ENCODE peak calls at places on chromosomes 16 and 17, in five cellular contexts. T is upper lobe of left lung, C is right lobe of liver, V is esophagus squamous epithelium, A is vagina. B is an unnamed sample.

GRCh38 chr17:80758793-80759673 is 214.4 kb downstream of the RPTOR start:
- DNase-seq in T (no peak), C (no peak), V (no peak), A (no peak), B (peak)

GRCh38 chr17:38464723-38465419 is 36.6 kb downstream of the ARHGAP23 start:
- DNase-seq in T (peak), C (peak), V (no peak), A (peak), B (peak)

GRCh38 chr16:66964049-66964448 is 3.0 kb downstream of the CES3 start:
- DNase-seq in T (no peak), C (peak), V (no peak), A (no peak), B (no peak)

GRCh38 chr17:48486557-48486956 is 44.3 kb downstream of the HOXB1 start:
- DNase-seq in T (no peak), C (no peak), V (no peak), A (no peak), B (no peak)

GRCh38 chr16:13856398-13856797 is 63.6 kb upstream of the ERCC4 start:
- DNase-seq in T (no peak), C (no peak), V (no peak), A (no peak), B (no peak)

GRCh38 chr16:21179126-21179982 is 20.9 kb downstream of the LDAF1 start:
- DNase-seq in T (no peak), C (no peak), V (no peak), A (no peak), B (no peak)

GRCh38 chr17:74192950-74193781 is 10.3 kb upstream of the RPL38 start:
- DNase-seq in T (peak), C (peak), V (no peak), A (no peak), B (no peak)

GRCh38 chr17:78779848-78780247 is 2.2 kb downstream of the CYTH1 start:
- DNase-seq in T (peak), C (peak), V (no peak), A (no peak), B (peak)

GRCh38 chr16:88924834-88925539 is 52.0 kb downstream of the CBFA2T3 start:
- DNase-seq in T (peak), C (no peak), V (no peak), A (no peak), B (no peak)

GRCh38 chr17:19378416-19379293 is at the start of gene MAPK7:
- DNase-seq in T (no peak), C (peak), V (no peak), A (no peak), B (no peak)

GRCh38 chr17:49130891-49131290 is 1.7 kb upstream of the B4GALNT2 start:
- DNase-seq in T (no peak), C (no peak), V (no peak), A (no peak), B (no peak)

GRCh38 chr16:12205378-12205777 is 228.8 kb downstream of the SNX29 start:
- DNase-seq in T (no peak), C (no peak), V (no peak), A (no peak), B (no peak)

GRCh38 chr16:89114159-89114981 is 20.7 kb downstream of the ACSF3 start:
- DNase-seq in T (no peak), C (peak), V (no peak), A (no peak), B (peak)

GRCh38 chr17:4488989-4489595 is 9.6 kb upstream of the SPNS2 start:
- DNase-seq in T (peak), C (no peak), V (no peak), A (no peak), B (no peak)

GRCh38 chr16:8644513-8645140 is 23.1 kb downstream of the METTL22 start:
- DNase-seq in T (peak), C (peak), V (no peak), A (no peak), B (peak)
- H3K27ac ChIP-seq in T (peak), C (peak), V (no peak), A (no peak), B (no peak)

GRCh38 chr16:804193-805048 is 3.9 kb upstream of the GNG13 start:
- DNase-seq in T (no peak), C (no peak), V (no peak), A (no peak), B (no peak)

GRCh38 chr16:803751-804075 is 3.2 kb upstream of the GNG13 start:
- DNase-seq in T (no peak), C (no peak), V (no peak), A (no peak), B (no peak)

GRCh38 chr16:802914-803750 is 2.6 kb upstream of the GNG13 start:
- DNase-seq in T (no peak), C (no peak), V (no peak), A (no peak), B (no peak)

GRCh38 chr16:805474-805873 is 4.9 kb upstream of the GNG13 start:
- DNase-seq in T (no peak), C (no peak), V (no peak), A (no peak), B (no peak)

DNA sequence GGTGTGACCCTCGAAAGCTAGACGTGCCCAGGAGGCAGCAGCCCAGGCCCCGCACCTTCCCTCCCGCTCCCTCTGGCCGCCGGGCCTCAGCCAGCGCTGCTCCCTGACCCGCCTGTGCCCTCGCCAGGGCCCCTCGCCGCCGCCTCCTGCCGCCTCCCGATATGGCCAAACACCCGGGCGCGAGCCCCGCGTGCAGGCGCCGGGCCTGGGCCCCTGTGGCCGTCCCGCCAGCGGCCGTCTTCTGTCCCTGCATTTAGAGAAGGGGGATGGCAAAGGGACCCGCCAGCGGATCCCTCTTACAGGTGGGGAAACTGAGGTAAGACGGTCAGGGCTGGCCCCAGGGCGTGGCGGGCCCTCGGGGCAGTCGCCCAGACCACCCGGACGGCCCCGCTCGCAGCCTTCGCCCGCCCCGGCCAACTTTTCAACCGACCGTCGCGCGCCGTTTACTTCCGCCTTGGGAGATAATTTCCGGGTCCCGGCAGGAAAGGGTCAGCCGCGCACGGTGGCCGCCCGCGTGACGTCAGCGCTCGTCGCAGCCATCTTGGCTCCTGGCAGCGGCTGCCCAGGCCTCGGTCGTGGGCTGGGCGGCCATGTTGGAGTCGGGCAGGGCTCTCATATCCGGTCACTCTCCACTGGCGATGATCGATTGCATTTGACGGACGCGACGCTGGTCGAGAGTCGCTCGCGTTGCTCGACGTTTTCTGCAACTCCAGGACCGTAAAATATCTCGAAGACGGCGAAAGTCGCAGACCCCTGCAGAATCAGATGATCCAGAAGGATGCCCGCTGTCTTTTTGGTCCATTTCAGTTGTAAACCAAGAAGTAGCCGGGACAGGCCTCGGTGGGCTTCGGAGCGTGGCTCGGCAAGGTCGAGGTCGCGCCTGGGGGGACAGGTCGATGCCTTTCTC is 7.1 kb upstream of the GNG13 start:
- DNase-seq in T (peak), C (peak), V (peak), A (no peak), B (peak)
- TF ChIP-seq POLR2A in T (peak), C (peak), V (no peak), A (no peak), B (peak)

DNA sequence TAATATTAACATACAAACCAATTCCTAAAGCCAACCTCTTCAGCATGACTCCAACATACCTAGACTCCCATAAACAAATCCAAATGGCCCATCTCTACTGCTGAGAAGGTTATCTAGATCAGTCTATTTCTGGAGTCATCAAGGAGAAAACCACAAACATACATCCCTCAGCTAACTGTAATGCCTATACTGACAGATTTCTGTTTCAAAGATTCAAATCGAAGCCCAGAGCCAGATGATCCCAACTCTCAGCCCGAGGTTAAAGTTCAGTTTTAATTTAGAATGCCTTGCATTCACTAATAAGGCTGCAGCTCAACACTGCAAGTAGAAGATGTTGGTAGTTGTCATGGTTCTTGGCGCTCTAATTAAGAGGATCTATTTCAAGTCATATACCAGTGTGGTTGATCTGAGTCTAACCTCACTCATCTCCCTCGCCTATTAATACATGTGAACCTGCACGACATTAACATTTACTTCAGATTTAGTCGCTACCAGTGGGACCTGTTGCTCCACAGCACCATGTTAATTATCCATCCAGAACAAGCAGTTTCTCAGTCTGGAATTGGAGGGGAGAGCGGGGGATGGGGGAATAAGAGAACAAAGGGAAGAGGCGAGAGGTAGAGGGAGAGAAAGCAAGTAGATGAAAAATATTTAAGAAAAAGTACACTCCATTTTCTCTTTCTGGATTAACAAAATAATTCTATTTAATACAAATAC is 15.4 kb downstream of the PHF12 start:
- DNase-seq in T (no peak), C (no peak), V (no peak), A (no peak), B (no peak)
- H3K27ac ChIP-seq in T (peak), C (peak), V (no peak), A (no peak), B (no peak)

DNA sequence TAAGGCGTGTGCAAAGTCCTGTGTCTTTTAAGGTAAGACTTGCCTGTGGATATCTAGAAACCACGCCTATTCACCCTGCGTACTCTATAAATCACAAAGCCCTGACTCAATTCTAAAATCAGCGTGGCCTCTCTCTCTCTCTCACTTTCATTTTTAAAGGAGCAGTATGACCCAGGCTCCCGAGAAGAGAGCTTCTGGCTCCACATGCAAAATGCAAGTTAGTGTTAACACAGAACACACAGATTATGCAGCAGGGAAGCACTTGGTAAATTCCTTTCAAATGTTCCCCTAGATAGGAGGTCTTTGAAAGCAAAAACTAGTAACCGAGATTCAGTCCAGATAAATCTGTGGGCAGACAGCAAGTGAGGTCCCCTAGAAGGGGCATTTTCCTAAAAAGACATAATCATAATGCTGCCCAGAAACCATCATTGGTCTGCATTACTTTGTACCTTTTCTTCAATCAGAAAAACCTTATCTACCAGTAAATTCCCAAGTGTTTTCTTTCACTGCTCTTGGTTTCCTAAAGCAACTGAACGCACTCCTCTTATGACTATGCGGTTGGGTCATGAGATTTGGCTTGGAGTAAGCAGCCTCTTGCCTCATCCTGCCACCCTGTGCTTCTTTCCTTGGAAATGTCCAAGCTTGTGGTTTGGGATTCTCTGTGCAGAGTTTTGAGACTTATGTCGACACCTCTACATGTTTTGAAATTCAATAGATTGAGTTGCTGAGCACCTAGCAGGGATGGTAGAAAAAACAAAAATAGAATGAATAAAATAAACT is 31.7 kb upstream of the KCNJ2 start:
- DNase-seq in T (peak), C (no peak), V (no peak), A (peak), B (peak)
- TF ChIP-seq POLR2A in T (peak), C (no peak), V (no peak), A (no peak), B (no peak)

GRCh38 chr16:31110106-31111034 is 2.2 kb downstream of the BCKDK start:
- DNase-seq in T (no peak), C (peak), V (no peak), A (no peak), B (no peak)
- H3K27ac ChIP-seq in T (no peak), C (peak), V (no peak), A (no peak), B (no peak)

GRCh38 chr17:68424188-68424587 is 33.1 kb downstream of the WIPI1 start:
- DNase-seq in T (no peak), C (no peak), V (no peak), A (peak), B (no peak)
- TF ChIP-seq POLR2A in T (no peak), C (no peak), V (no peak), A (no peak), B (no peak)

GRCh38 chr16:86018487-86018886 is 119.5 kb downstream of the IRF8 start:
- DNase-seq in T (peak), C (no peak), V (no peak), A (no peak), B (no peak)
- H3K27ac ChIP-seq in T (no peak), C (no peak), V (no peak), A (no peak), B (peak)